ENCODE peak calls at places on chromosomes 13 and 19, in five cellular contexts. Z is choroid plexus epithelial cell; I is Calu3; K is CD4-positive, alpha-beta T cell; U is NCI-H1436 treated with DMSO at 0.1 percent for 48 hours. V is an unnamed sample.

GRCh38 chr13:24279706-24280105 is 29.7 kb upstream of the C1QTNF9 start:
- DNase-seq in Z (peak), I (no peak), K (no peak), U (no peak), V (no peak)

GRCh38 chr19:16836115-16836905 is 7.1 kb downstream of the SIN3B start:
- DNase-seq in Z (peak), I (no peak), K (no peak), U (no peak), V (peak)

GRCh38 chr19:53782698-53783097 is 41.4 kb downstream of the NLRP12 start:
- DNase-seq in Z (no peak), I (no peak), K (no peak), U (no peak), V (no peak)

GRCh38 chr13:44692173-44692713 is 116.1 kb upstream of the TSC22D1 start:
- DNase-seq in Z (peak), I (no peak), K (no peak), U (no peak), V (peak)

GRCh38 chr19:46714523-46715106 is 2.3 kb downstream of the PRKD2 start:
- DNase-seq in Z (no peak), I (no peak), K (peak), U (no peak), V (no peak)

GRCh38 chr19:13974073-13974472 is 21.8 kb downstream of the DCAF15 start:
- DNase-seq in Z (peak), I (no peak), K (peak), U (peak), V (no peak)

GRCh38 chr19:41541990-41542584 is 33.9 kb upstream of the CEACAM21 start:
- DNase-seq in Z (peak), I (peak), K (peak), U (no peak), V (peak)

GRCh38 chr19:35791814-35792279 is 16.5 kb downstream of the ARHGAP33 start:
- DNase-seq in Z (no peak), I (no peak), K (no peak), U (no peak), V (no peak)

GRCh38 chr19:5048727-5049553 is 80.0 kb downstream of the KDM4B start:
- DNase-seq in Z (peak), I (peak), K (no peak), U (no peak), V (peak)

GRCh38 chr19:7460562-7460966 is 28.3 kb downstream of the PEX11G start:
- DNase-seq in Z (peak), I (no peak), K (no peak), U (no peak), V (no peak)

GRCh38 chr19:39199025-39199424 is 2.3 kb downstream of the NCCRP1 start:
- DNase-seq in Z (peak), I (no peak), K (no peak), U (no peak), V (peak)

GRCh38 chr13:52931913-52932312 is 83.5 kb upstream of the PCDH8 start:
- DNase-seq in Z (no peak), I (no peak), K (no peak), U (no peak), V (no peak)

GRCh38 chr13:110921209-110921608 is 6.3 kb upstream of the ANKRD10 start:
- DNase-seq in Z (no peak), I (no peak), K (no peak), U (no peak), V (no peak)

GRCh38 chr19:28864577-28865042 is 348.3 kb downstream of the UQCRFS1 start:
- DNase-seq in Z (peak), I (no peak), K (no peak), U (no peak), V (no peak)

GRCh38 chr19:58218899-58219298 is 9.8 kb upstream of the ZNF544 start:
- DNase-seq in Z (peak), I (no peak), K (no peak), U (no peak), V (peak)

GRCh38 chr13:79528356-79528755 is 47.4 kb downstream of the NDFIP2 start:
- DNase-seq in Z (peak), I (no peak), K (no peak), U (no peak), V (peak)

GRCh38 chr13:48222358-48223015 is 10.5 kb upstream of the ITM2B start:
- DNase-seq in Z (peak), I (no peak), K (no peak), U (no peak), V (peak)

GRCh38 chr13:38415233-38415632 is 65.6 kb downstream of the UFM1 start:
- DNase-seq in Z (peak), I (no peak), K (no peak), U (no peak), V (no peak)

GRCh38 chr19:1361601-1362384 is 21.9 kb upstream of the NDUFS7 start:
- DNase-seq in Z (peak), I (no peak), K (no peak), U (no peak), V (peak)

V was measured in fibroblast of mammary gland.